ENCODE peak calls at places on chromosome 2, in four cellular contexts. One of them, this sample, is unnamed.

GRCh38 chr2:643761-644160 is 33.4 kb downstream of the TMEM18 start:
- DNase-seq in AG04450: no peak
- DNase-seq in uterus: no peak
- DNase-seq in upper lobe of left lung: no peak
- DNase-seq in this sample: no peak

GRCh38 chr2:64792310-64792709 is 138.6 kb upstream of the SERTAD2 start:
- DNase-seq in AG04450: no peak
- DNase-seq in uterus: no peak
- DNase-seq in upper lobe of left lung: no peak
- DNase-seq in this sample: no peak

GRCh38 chr2:86592547-86593230 is 29.4 kb upstream of the CHMP3 start:
- DNase-seq in uterus: peak
- DNase-seq in AG04450: no peak
- DNase-seq in upper lobe of left lung: no peak
- DNase-seq in this sample: no peak

GRCh38 chr2:210558708-210559107 is 2.3 kb downstream of the CPS1 start:
- DNase-seq in uterus: no peak
- DNase-seq in AG04450: no peak
- DNase-seq in upper lobe of left lung: no peak
- DNase-seq in this sample: no peak

GRCh38 chr2:68766378-68766845 is 31.8 kb downstream of the ARHGAP25 start:
- DNase-seq in AG04450: no peak
- DNase-seq in uterus: no peak
- DNase-seq in upper lobe of left lung: peak
- DNase-seq in this sample: no peak

GRCh38 chr2:96105152-96105915 is 11.0 kb downstream of the ADRA2B start:
- DNase-seq in AG04450: no peak
- DNase-seq in upper lobe of left lung: no peak
- DNase-seq in uterus: no peak
- DNase-seq in this sample: no peak

GRCh38 chr2:30860715-30861114 is 53.5 kb upstream of the CAPN13 start:
- DNase-seq in uterus: no peak
- DNase-seq in AG04450: no peak
- DNase-seq in upper lobe of left lung: no peak
- DNase-seq in this sample: no peak

GRCh38 chr2:46684661-46685060 is 205.3 kb downstream of the TMEM247 start:
- DNase-seq in uterus: no peak
- DNase-seq in upper lobe of left lung: no peak
- DNase-seq in AG04450: no peak
- DNase-seq in this sample: no peak

GRCh38 chr2:237591379-237591881 is 896 bp upstream of the RAB17 start:
- DNase-seq in AG04450: no peak
- DNase-seq in upper lobe of left lung: peak
- DNase-seq in uterus: no peak
- DNase-seq in this sample: no peak

GRCh38 chr2:211434773-211435172 is 878.4 kb downstream of the CPS1 start:
- DNase-seq in upper lobe of left lung: no peak
- DNase-seq in AG04450: no peak
- DNase-seq in uterus: no peak
- DNase-seq in this sample: no peak

GRCh38 chr2:188410504-188411235 is 119.0 kb downstream of the GULP1 start:
- DNase-seq in uterus: no peak
- DNase-seq in upper lobe of left lung: no peak
- DNase-seq in AG04450: no peak
- DNase-seq in this sample: no peak

DNA sequence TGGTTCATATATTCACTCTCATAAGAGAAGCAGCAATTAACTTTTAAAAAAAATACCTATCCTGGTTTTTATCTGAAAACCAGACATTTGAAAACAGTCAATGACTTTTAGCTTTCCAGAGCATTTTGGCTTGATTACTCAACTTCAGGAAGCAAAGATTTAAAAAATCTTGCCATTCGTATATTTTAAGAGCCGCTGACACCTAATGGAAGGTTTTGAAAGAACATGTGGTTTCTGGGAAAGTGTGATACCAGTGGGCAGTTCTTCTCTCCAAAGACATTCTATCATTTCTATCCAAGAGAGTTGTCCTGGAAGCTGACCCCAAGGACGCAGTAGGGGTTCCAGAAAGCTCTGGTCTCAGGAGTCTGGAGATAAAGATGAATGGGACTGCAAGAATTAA is 234.7 kb downstream of the TTC32 start:
- DNase-seq in AG04450: peak
- DNase-seq in uterus: no peak
- DNase-seq in upper lobe of left lung: no peak
- DNase-seq in this sample: no peak
- TF ChIP-seq CTCF in AG04450: peak
- TF ChIP-seq CTCF in uterus: no peak
- TF ChIP-seq CTCF in upper lobe of left lung: no peak
- TF ChIP-seq CTCF in this sample: peak

DNA sequence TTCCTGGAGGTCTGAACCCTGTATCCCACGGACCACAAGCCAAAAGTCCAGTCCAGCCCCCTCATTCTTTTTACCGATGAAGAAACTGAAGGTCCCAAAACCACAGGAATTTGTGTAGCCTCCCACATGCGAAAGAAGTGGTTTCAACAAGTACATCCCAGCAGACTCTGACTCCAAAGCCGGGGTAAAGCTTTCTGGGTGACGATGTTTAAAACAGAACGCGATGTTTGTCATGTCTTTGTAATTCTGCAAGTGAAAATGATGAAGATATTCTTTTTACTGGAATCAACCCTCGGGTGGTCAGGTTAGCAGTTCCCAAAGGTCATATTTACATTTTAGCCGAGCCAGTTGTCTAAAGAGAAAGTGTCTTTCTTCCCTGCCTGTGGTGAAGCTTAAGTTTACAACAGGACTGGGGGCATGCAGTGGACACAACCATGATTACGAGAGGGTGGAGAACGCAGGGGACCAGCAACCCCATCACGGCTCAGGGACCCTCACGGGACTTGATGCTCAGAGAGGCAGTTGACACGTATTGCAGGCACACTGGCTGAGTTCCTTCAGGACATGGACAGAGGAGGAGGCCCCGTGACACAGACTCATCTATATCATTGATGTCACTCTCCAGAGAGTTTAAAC is 17.8 kb upstream of the TMEM131 start:
- DNase-seq in uterus: no peak
- DNase-seq in AG04450: peak
- DNase-seq in upper lobe of left lung: no peak
- DNase-seq in this sample: no peak
- H3K4me3 ChIP-seq in uterus: no peak
- H3K4me3 ChIP-seq in AG04450: peak
- H3K4me3 ChIP-seq in upper lobe of left lung: no peak
- H3K4me3 ChIP-seq in this sample: no peak

DNA sequence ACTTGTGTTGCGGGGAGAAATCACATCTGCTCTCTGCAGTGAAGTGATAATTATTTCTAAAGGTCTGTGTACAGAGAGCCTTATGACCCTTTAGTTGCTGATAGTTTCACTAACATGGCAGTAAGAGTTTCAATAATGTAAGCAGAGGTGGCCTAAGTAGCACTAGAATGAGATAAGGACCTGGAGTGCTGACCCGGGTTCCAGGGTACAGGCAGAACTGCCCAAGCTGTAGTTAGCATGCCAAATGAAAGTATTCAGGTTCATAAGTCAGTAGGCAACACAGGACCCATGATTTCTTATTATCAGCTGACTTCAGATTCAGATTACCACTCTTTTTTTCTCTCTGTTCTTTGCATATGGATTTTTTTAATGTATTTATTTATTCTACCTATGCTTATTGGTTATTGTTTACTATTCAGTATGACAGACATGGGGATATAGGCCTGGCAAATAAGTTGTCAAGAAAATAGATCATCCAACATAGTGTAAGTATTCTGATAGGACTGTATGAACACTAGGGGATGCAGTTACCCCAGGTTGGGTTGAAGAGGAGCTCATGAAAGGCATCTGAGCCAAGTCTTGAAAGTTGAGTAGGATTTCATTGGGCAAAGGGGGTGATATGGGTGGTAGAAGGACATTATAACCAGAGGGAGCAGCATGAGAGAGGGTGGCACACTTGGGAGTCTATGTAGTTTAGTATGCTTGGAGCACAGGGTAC is 105.2 kb downstream of the CCDC85A start:
- DNase-seq in AG04450: no peak
- DNase-seq in upper lobe of left lung: no peak
- DNase-seq in uterus: no peak
- DNase-seq in this sample: no peak
- TF ChIP-seq CTCF in AG04450: no peak
- TF ChIP-seq CTCF in upper lobe of left lung: no peak
- TF ChIP-seq CTCF in uterus: no peak
- TF ChIP-seq CTCF in this sample: no peak

GRCh38 chr2:44053052-44053451 is 57.3 kb upstream of the LRPPRC start:
- DNase-seq in uterus: no peak
- DNase-seq in AG04450: no peak
- DNase-seq in upper lobe of left lung: no peak
- DNase-seq in this sample: no peak

GRCh38 chr2:44055229-44055628 is 59.4 kb upstream of the LRPPRC start:
- DNase-seq in AG04450: no peak
- DNase-seq in uterus: no peak
- DNase-seq in upper lobe of left lung: no peak
- DNase-seq in this sample: no peak

GRCh38 chr2:44056947-44057346 is 61.2 kb upstream of the LRPPRC start:
- DNase-seq in upper lobe of left lung: no peak
- DNase-seq in AG04450: no peak
- DNase-seq in uterus: no peak
- DNase-seq in this sample: no peak

GRCh38 chr2:44053456-44053855 is 57.7 kb upstream of the LRPPRC start:
- DNase-seq in uterus: no peak
- DNase-seq in AG04450: no peak
- DNase-seq in upper lobe of left lung: no peak
- DNase-seq in this sample: no peak

DNA sequence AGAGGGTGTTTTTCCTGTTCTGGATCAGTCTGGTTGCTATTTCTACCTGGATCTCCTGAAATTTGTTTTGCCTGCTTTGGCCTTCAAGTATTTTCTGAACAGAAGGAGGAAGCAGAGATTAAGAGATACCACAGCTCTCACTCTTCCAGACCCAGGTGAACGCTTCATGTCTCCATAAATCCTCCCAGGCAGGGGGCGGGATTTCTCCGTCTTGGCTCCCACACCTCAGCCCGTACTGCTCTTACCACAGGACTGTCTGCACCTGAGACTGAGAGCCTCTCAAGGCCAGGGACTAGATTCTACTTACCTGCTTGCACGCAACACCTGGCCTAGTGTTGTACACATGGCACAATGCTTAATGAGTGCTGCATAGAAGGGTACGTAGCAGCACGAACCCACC is 59.9 kb upstream of the LRPPRC start:
- DNase-seq in uterus: no peak
- DNase-seq in upper lobe of left lung: no peak
- DNase-seq in AG04450: no peak
- DNase-seq in this sample: no peak
- H3K4me3 ChIP-seq in uterus: no peak
- H3K4me3 ChIP-seq in upper lobe of left lung: no peak
- H3K4me3 ChIP-seq in AG04450: no peak
- H3K4me3 ChIP-seq in this sample: no peak

GRCh38 chr2:128722469-128722868 is 403.8 kb upstream of the HS6ST1 start:
- DNase-seq in upper lobe of left lung: no peak
- DNase-seq in AG04450: no peak
- DNase-seq in uterus: no peak
- DNase-seq in this sample: no peak

GRCh38 chr2:128716371-128716770 is 397.7 kb upstream of the HS6ST1 start:
- DNase-seq in uterus: no peak
- DNase-seq in upper lobe of left lung: no peak
- DNase-seq in AG04450: no peak
- DNase-seq in this sample: no peak

GRCh38 chr2:128717758-128718710 is 399.4 kb upstream of the HS6ST1 start:
- DNase-seq in uterus: no peak
- DNase-seq in upper lobe of left lung: no peak
- DNase-seq in AG04450: no peak
- DNase-seq in this sample: no peak

GRCh38 chr2:128724547-128724946 is 405.9 kb upstream of the HS6ST1 start:
- DNase-seq in upper lobe of left lung: no peak
- DNase-seq in AG04450: no peak
- DNase-seq in uterus: no peak
- DNase-seq in this sample: no peak

DNA sequence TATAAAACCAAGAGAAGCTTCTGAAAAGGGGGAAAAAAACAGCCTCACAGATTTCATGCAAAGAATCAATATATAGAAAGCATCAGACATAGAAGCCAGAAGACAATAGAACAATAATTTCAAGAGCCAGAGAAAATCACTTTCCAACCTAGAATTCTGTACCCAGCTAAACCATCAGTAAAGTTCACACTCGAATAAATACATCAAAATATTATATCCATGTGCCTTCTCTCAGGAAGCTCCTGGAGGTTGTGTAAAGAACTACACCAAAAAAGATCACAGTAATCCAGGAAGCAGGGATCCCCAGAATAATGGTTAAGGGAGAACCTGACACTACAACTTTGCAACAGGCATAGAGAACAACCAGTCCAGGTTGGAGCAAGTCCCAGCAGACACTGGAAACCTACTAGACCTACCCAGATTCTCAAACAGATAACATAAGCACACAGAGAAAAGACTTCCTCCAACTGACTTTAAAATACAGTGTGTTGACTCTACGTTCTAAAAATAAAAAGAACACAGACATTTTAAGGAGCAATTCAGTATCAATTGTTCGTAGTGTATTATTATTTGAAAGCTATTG is 401.9 kb upstream of the HS6ST1 start:
- DNase-seq in upper lobe of left lung: no peak
- DNase-seq in uterus: no peak
- DNase-seq in AG04450: no peak
- DNase-seq in this sample: no peak
- TF ChIP-seq CTCF in upper lobe of left lung: no peak
- TF ChIP-seq CTCF in uterus: no peak
- TF ChIP-seq CTCF in AG04450: peak
- TF ChIP-seq CTCF in this sample: no peak

GRCh38 chr2:174781996-174782395 is 17.7 kb upstream of the CHRNA1 start:
- DNase-seq in AG04450: no peak
- DNase-seq in upper lobe of left lung: no peak
- DNase-seq in uterus: no peak
- DNase-seq in this sample: no peak
- H3K4me3 ChIP-seq in AG04450: no peak
- H3K4me3 ChIP-seq in upper lobe of left lung: no peak
- H3K4me3 ChIP-seq in uterus: no peak
- H3K4me3 ChIP-seq in this sample: no peak

DNA sequence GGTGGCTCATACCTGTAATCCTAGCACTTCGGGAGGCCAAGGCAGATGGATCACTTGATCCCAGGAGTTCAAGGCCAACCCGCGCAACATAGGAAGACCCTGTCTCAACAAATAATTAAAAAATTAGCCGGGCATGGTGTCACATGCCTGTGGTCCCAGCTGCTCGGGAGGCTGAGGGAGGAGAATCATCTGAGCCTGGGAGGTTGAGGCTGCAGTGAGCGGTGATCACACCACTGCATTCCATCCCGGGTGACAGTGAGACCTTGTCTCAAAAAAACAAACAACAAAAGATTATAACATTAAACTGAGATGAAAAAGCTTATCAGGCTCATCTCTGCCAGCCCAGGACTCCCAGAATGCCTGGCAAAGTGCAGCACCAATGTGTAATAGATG is 50.5 kb downstream of the PAPOLG start:
- DNase-seq in uterus: no peak
- DNase-seq in AG04450: no peak
- DNase-seq in upper lobe of left lung: no peak
- DNase-seq in this sample: no peak
- TF ChIP-seq CTCF in uterus: no peak
- TF ChIP-seq CTCF in AG04450: no peak
- TF ChIP-seq CTCF in upper lobe of left lung: no peak
- TF ChIP-seq CTCF in this sample: no peak